ENCODE peak calls at places on chromosomes 1 and 21, in eight cellular contexts. Y, L, J, Q, C, P, S and V are unnamed samples.

GRCh38 chr1:235295902-235296350 is 32.1 kb downstream of the ARID4B start:
- DNase-seq in Y (peak), L (peak), J (no peak), Q (no peak), C (no peak), P (peak), S (no peak), V (no peak)

GRCh38 chr21:26079376-26079775 is 91.2 kb downstream of the APP start:
- DNase-seq in Y (no peak), L (no peak), J (no peak), Q (no peak), C (no peak), P (no peak), S (no peak), V (no peak)

GRCh38 chr1:62508187-62508758 is 71.4 kb downstream of the USP1 start:
- DNase-seq in Y (peak), L (no peak), J (no peak), Q (peak), C (no peak), P (peak), S (peak), V (no peak)

GRCh38 chr1:8698937-8699447 is 118.4 kb downstream of the RERE start:
- DNase-seq in Y (no peak), L (no peak), J (no peak), Q (no peak), C (no peak), P (no peak), S (no peak), V (no peak)

GRCh38 chr21:43193651-43194302 is 25.0 kb downstream of the CRYAA start:
- DNase-seq in Y (peak), L (peak), J (no peak), Q (no peak), C (no peak), P (peak), S (no peak), V (peak)

GRCh38 chr1:231699769-231700168 is 73.2 kb downstream of the DISC1 start:
- DNase-seq in Y (peak), L (no peak), J (no peak), Q (no peak), C (no peak), P (no peak), S (no peak), V (no peak)

GRCh38 chr1:66758247-66758755 is 6.0 kb downstream of the DYNLT5 start:
- DNase-seq in Y (peak), L (no peak), J (no peak), Q (no peak), C (no peak), P (no peak), S (no peak), V (no peak)

GRCh38 chr1:151401860-151402259 is 2.5 kb downstream of the PSMB4 start:
- DNase-seq in Y (no peak), L (no peak), J (no peak), Q (no peak), C (no peak), P (no peak), S (no peak), V (no peak)

GRCh38 chr1:32623775-32624174 is 26.6 kb downstream of the ZBTB8OS start:
- DNase-seq in Y (no peak), L (no peak), J (peak), Q (no peak), C (peak), P (no peak), S (no peak), V (no peak)

GRCh38 chr1:246801241-246802020 is 77.2 kb downstream of the SCCPDH start:
- DNase-seq in Y (peak), L (no peak), J (no peak), Q (no peak), C (no peak), P (no peak), S (no peak), V (no peak)

GRCh38 chr1:42012852-42013251 is 94.1 kb upstream of the HIVEP3 start:
- DNase-seq in Y (no peak), L (no peak), J (no peak), Q (no peak), C (no peak), P (no peak), S (no peak), V (no peak)

GRCh38 chr1:202615501-202616354 is 94.5 kb downstream of the SYT2 start:
- DNase-seq in Y (peak), L (no peak), J (no peak), Q (no peak), C (no peak), P (peak), S (peak), V (no peak)

GRCh38 chr1:69315823-69316222 is 251.9 kb upstream of the LRRC7 start:
- DNase-seq in Y (no peak), L (no peak), J (no peak), Q (no peak), C (no peak), P (no peak), S (no peak), V (peak)

GRCh38 chr21:37532868-37533780 is 166.6 kb downstream of the DYRK1A start:
- DNase-seq in Y (no peak), L (peak), J (peak), Q (peak), C (peak), P (no peak), S (no peak), V (no peak)

GRCh38 chr21:38853421-38853919 is 47.7 kb downstream of the ETS2 start:
- DNase-seq in Y (peak), L (peak), J (no peak), Q (peak), C (no peak), P (peak), S (no peak), V (no peak)

GRCh38 chr1:77288275-77288674 is 6.5 kb downstream of the AK5 start:
- DNase-seq in Y (peak), L (no peak), J (no peak), Q (no peak), C (no peak), P (peak), S (no peak), V (no peak)

GRCh38 chr1:212630159-212630900 is 21.8 kb downstream of the ATF3 start:
- DNase-seq in Y (peak), L (peak), J (peak), Q (peak), C (peak), P (peak), S (peak), V (peak)

GRCh38 chr1:234613128-234613875 is 3.3 kb upstream of the IRF2BP2 start:
- DNase-seq in Y (peak), L (no peak), J (no peak), Q (peak), C (no peak), P (no peak), S (no peak), V (no peak)

GRCh38 chr21:42668193-42668592 is 14.8 kb downstream of the PDE9A start:
- DNase-seq in Y (no peak), L (no peak), J (no peak), Q (no peak), C (no peak), P (no peak), S (no peak), V (no peak)

GRCh38 chr1:54937469-54937868 is 43.0 kb upstream of the TMEM61 start:
- DNase-seq in Y (no peak), L (no peak), J (no peak), Q (no peak), C (no peak), P (no peak), S (no peak), V (no peak)

GRCh38 chr1:211783897-211784296 is 46.7 kb downstream of the LPGAT1 start:
- DNase-seq in Y (no peak), L (peak), J (no peak), Q (peak), C (no peak), P (no peak), S (no peak), V (no peak)

GRCh38 chr1:97252925-97253324 is 531.3 kb downstream of the PTBP2 start:
- DNase-seq in Y (no peak), L (no peak), J (no peak), Q (no peak), C (no peak), P (no peak), S (no peak), V (no peak)

GRCh38 chr1:160109686-160110085 is 5.9 kb upstream of the ATP1A2 start:
- DNase-seq in Y (no peak), L (no peak), J (no peak), Q (peak), C (no peak), P (no peak), S (no peak), V (no peak)

GRCh38 chr21:41171210-41171609 is 3.2 kb downstream of the BACE2 start:
- DNase-seq in Y (peak), L (peak), J (no peak), Q (no peak), C (no peak), P (no peak), S (peak), V (no peak)

GRCh38 chr1:26161408-26162219 is 2.7 kb downstream of the FAM110D start:
- DNase-seq in Y (peak), L (peak), J (peak), Q (peak), C (peak), P (no peak), S (peak), V (no peak)

GRCh38 chr1:203421246-203421645 is 54.4 kb upstream of the PRELP start:
- DNase-seq in Y (no peak), L (no peak), J (no peak), Q (no peak), C (no peak), P (no peak), S (no peak), V (no peak)

GRCh38 chr1:98201640-98202039 is 280.8 kb upstream of the DPYD start:
- DNase-seq in Y (peak), L (no peak), J (no peak), Q (no peak), C (no peak), P (peak), S (no peak), V (no peak)

GRCh38 chr1:164728719-164729118 is 169.7 kb downstream of the PBX1 start:
- DNase-seq in Y (peak), L (no peak), J (no peak), Q (no peak), C (no peak), P (peak), S (no peak), V (no peak)

GRCh38 chr1:15249032-15249601 is 2.1 kb downstream of the FHAD1 start:
- DNase-seq in Y (peak), L (no peak), J (peak), Q (no peak), C (peak), P (no peak), S (no peak), V (no peak)

GRCh38 chr1:154433161-154433681 is 28.1 kb downstream of the IL6R start:
- DNase-seq in Y (no peak), L (no peak), J (peak), Q (no peak), C (peak), P (no peak), S (no peak), V (no peak)

GRCh38 chr1:149978547-149979023 is 31.9 kb downstream of the OTUD7B start:
- DNase-seq in Y (no peak), L (peak), J (no peak), Q (no peak), C (no peak), P (no peak), S (no peak), V (no peak)

GRCh38 chr1:64933296-64934070 is 32.9 kb downstream of the JAK1 start:
- DNase-seq in Y (peak), L (peak), J (no peak), Q (peak), C (no peak), P (peak), S (peak), V (no peak)

GRCh38 chr21:30838536-30838935 is 9.0 kb upstream of the KRTAP7-1 start:
- DNase-seq in Y (no peak), L (no peak), J (no peak), Q (no peak), C (no peak), P (no peak), S (no peak), V (no peak)